ENCODE peak calls at places on chromosome 6, in eight cellular contexts. K is activated CD8-positive, alpha-beta T cell treated with anti-CD3 and anti-CD28 coated beads for 36 hours; R is uterus; O is nephron progenitor cell; Y is choroid plexus epithelial cell; T is heart right ventricle; J is PC-9; C is omental fat pad. D is an unnamed sample.

GRCh38 chr6:82246802-82247633 is 526 bp downstream of the IBTK start:
- DNase-seq in K (peak), R (no peak), O (peak), Y (peak), T (peak), J (peak), C (no peak), D (peak)

GRCh38 chr6:125314019-125314581 is 12.3 kb upstream of the HDDC2 start:
- DNase-seq in K (peak), R (peak), O (peak), Y (peak), T (peak), J (peak), C (no peak), D (peak)

GRCh38 chr6:167858086-167858591 is 31.4 kb downstream of the AFDN start:
- DNase-seq in K (no peak), R (no peak), O (no peak), Y (peak), T (no peak), J (no peak), C (no peak), D (no peak)

GRCh38 chr6:23027281-23027680 is 457.9 kb downstream of the HDGFL1 start:
- DNase-seq in K (no peak), R (no peak), O (no peak), Y (no peak), T (no peak), J (no peak), C (no peak), D (no peak)

GRCh38 chr6:148076046-148076445 is 266.6 kb upstream of the SASH1 start:
- DNase-seq in K (no peak), R (no peak), O (no peak), Y (no peak), T (no peak), J (no peak), C (no peak), D (no peak)

GRCh38 chr6:160992323-160993314 is 1.1 kb downstream of the MAP3K4 start:
- DNase-seq in K (peak), R (peak), O (peak), Y (peak), T (peak), J (no peak), C (no peak), D (peak)

GRCh38 chr6:24936641-24937317 is 1.0 kb upstream of the RIPOR2 start:
- DNase-seq in K (peak), R (no peak), O (no peak), Y (no peak), T (no peak), J (no peak), C (no peak), D (no peak)

GRCh38 chr6:128569737-128570438 is 49.5 kb upstream of the PTPRK start:
- DNase-seq in K (no peak), R (no peak), O (no peak), Y (peak), T (no peak), J (peak), C (no peak), D (no peak)

GRCh38 chr6:13314806-13315205 is 13.5 kb downstream of the TBC1D7 start:
- DNase-seq in K (no peak), R (no peak), O (no peak), Y (no peak), T (no peak), J (no peak), C (no peak), D (no peak)

GRCh38 chr6:31900917-31901414 is 920 bp downstream of the ZBTB12 start:
- DNase-seq in K (no peak), R (no peak), O (peak), Y (no peak), T (no peak), J (no peak), C (no peak), D (no peak)

GRCh38 chr6:124961784-124962611 is at the start of gene RNF217:
- DNase-seq in K (peak), R (peak), O (peak), Y (peak), T (peak), J (peak), C (no peak), D (peak)

GRCh38 chr6:142853244-142854180 is 91.5 kb downstream of the HIVEP2 start:
- DNase-seq in K (no peak), R (no peak), O (no peak), Y (no peak), T (no peak), J (peak), C (no peak), D (no peak)
- TF ChIP-seq CTCF in K (no peak), R (no peak), O (no peak), Y (no peak), T (no peak), J (no peak), C (no peak), D (no peak)

GRCh38 chr6:55528624-55529023 is 50.4 kb downstream of the HMGCLL1 start:
- DNase-seq in K (no peak), R (no peak), O (no peak), Y (peak), T (no peak), J (peak), C (no peak), D (no peak)
- TF ChIP-seq CTCF in K (no peak), R (no peak), O (peak), Y (peak), T (no peak), J (peak), C (no peak), D (peak)

DNA sequence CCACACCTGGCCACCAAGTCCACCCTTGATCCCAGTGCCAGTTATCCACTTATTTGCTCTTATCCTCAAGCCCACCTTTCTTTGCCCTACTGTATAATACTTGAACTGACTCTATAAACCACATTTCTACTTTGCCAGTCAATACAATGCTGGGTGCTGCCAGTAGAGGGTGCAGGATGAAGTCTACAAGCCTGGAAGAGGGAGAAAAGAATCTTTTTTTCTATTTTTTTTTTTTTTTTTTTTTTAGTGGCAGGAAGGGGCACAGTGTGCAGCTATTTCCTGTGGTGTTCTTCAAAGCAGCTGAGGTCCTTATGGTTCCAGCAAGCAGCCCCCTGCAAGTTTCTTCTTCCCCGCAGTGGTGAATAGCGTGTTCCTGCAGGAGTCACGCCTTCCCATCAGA is 22.2 kb upstream of the GABRR1 start:
- DNase-seq in K (peak), R (no peak), O (no peak), Y (peak), T (no peak), J (no peak), C (no peak), D (no peak)
- TF ChIP-seq CTCF in K (peak), R (no peak), O (peak), Y (peak), T (no peak), J (peak), C (no peak), D (peak)

GRCh38 chr6:34583461-34583860 is 27.3 kb upstream of the SPDEF start:
- DNase-seq in K (no peak), R (no peak), O (no peak), Y (no peak), T (no peak), J (no peak), C (no peak), D (no peak)
- TF ChIP-seq CTCF in K (no peak), R (no peak), O (no peak), Y (peak), T (no peak), J (no peak), C (no peak), D (peak)

GRCh38 chr6:123888779-123889513 is 85.3 kb downstream of the NKAIN2 start:
- DNase-seq in K (no peak), R (no peak), O (no peak), Y (peak), T (no peak), J (no peak), C (no peak), D (no peak)
- TF ChIP-seq CTCF in K (no peak), R (no peak), O (no peak), Y (no peak), T (no peak), J (no peak), C (no peak), D (no peak)

DNA sequence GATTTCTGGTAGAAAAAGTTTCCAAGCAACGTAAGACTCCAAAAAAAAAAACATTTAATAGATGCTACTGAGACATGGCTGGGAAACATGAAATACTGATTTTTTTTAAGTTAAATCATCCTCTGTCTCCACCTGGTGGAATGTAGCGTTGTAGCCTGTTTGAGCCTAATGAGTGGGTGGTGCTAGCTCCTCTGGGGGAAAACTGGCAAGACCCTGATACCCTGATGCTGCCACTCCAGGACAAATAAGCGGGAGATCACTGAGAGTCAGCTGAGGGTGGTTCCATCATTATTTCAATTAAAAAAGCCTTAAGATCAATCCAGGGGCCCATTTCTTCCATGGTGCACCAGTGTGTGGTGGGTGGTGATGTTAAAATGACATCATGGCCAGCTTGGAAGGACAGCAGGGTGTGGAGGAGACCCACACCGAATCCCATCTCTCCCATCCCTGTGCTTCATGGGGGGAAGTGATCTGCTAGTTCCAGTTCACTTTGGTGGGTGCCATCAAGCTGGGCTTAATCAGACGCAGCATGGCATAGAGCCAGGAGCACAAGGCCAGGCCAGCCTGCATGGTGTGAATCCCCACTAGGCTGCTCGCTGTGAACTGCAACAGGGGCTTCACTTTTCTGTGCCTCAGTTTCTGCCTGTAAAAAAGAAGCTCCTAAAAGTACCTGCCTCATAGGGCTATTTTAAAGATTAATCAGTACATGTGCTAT is 12.8 kb upstream of the MRPS10 start:
- DNase-seq in K (peak), R (no peak), O (no peak), Y (peak), T (no peak), J (no peak), C (no peak), D (no peak)
- TF ChIP-seq CTCF in K (peak), R (peak), O (no peak), Y (peak), T (no peak), J (peak), C (no peak), D (peak)

DNA sequence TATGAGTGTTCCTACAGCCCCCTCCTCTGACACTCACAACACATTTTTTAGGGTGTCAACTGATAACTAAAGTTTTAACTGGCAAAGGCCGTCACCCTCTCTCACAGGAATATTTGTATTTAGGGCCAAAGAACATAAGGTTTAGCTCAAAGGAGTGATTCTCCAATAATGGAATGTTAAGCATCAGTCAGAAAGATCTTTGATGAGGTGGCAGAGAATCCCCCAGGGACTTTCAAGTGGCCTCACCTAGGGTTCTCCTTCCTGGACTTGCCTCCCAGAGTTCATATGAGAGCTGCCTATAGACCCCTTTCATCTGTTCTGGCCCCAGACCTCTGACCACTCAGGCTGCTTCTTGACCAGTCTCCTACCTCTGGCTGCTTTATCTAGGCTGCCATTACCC is 7.4 kb upstream of the SCUBE3 start:
- DNase-seq in K (no peak), R (no peak), O (no peak), Y (no peak), T (no peak), J (no peak), C (no peak), D (no peak)
- TF ChIP-seq CTCF in K (no peak), R (no peak), O (no peak), Y (no peak), T (no peak), J (no peak), C (no peak), D (no peak)

DNA sequence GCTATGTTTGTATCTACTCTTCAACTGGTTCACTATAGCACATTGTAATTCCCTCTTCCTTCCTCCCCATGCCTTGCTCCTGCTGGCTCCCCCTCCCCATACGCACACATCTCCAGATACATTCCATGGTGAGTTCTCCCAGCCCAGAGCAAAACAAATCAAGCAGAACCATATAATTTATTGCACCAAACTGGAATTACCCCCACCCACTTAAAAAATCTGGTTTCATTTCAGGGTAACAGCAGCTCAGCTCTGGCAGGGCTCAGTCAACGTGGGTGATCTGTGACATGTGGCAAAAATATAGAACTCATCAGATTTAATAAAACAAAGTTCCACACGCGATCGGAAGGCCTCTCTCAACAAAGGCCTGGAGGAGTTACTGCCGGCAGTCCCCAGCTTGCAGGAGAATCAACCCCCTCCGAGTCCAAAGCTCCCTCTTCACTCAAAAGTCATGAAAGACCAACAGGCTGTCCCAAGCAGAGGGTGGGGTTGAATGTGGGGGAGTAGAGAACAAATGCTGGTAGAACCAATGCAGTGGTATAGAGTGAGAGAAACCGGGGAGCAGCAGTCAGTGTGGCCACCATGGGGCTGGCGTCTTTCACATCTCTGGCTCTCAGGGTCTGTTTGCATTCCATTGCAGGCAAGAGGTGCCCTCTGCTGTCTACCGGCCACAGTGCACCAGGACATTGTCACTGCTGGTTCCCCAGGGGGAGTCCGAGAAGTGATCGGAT is 323.3 kb upstream of the NT5E start:
- DNase-seq in K (peak), R (peak), O (peak), Y (peak), T (no peak), J (no peak), C (no peak), D (peak)
- TF ChIP-seq CTCF in K (peak), R (peak), O (peak), Y (peak), T (no peak), J (peak), C (no peak), D (peak)

GRCh38 chr6:75081047-75081446 is 124.8 kb downstream of the COL12A1 start:
- DNase-seq in K (no peak), R (no peak), O (no peak), Y (no peak), T (no peak), J (no peak), C (no peak), D (no peak)

GRCh38 chr6:75076009-75076408 is 129.8 kb downstream of the COL12A1 start:
- DNase-seq in K (no peak), R (no peak), O (no peak), Y (no peak), T (no peak), J (no peak), C (no peak), D (no peak)

GRCh38 chr6:75081920-75082319 is 123.9 kb downstream of the COL12A1 start:
- DNase-seq in K (no peak), R (no peak), O (no peak), Y (peak), T (no peak), J (no peak), C (no peak), D (no peak)

GRCh38 chr6:75077694-75078093 is 128.2 kb downstream of the COL12A1 start:
- DNase-seq in K (no peak), R (no peak), O (no peak), Y (peak), T (no peak), J (no peak), C (no peak), D (no peak)
- TF ChIP-seq CTCF in K (no peak), R (no peak), O (no peak), Y (no peak), T (no peak), J (no peak), C (no peak), D (no peak)

D was measured in glutamatergic neuron.